ENCODE peak calls at places on chromosome 20, in nine cellular contexts. One of them, this sample, is unnamed.

GRCh38 chr20:11454966-11455799 is 462.5 kb upstream of the BTBD3 start:
- DNase-seq in stimulated activated CD4-positive, alpha-beta T cell treated with anti-CD3 and anti-CD28 coated beads, Interleukin-1b, Interleukin-23, amount 100 ng/mL, for 48 hours: no peak
- DNase-seq in A549: peak
- DNase-seq in SJSA1: peak
- DNase-seq in T-helper 9 cell: no peak
- DNase-seq in OCI-LY7: no peak
- DNase-seq in ELR: peak
- DNase-seq in T-helper 17 cell: no peak
- DNase-seq in EH: peak
- DNase-seq in this sample: no peak

GRCh38 chr20:16639027-16639941 is 66.0 kb upstream of the KIF16B start:
- DNase-seq in stimulated activated CD4-positive, alpha-beta T cell treated with anti-CD3 and anti-CD28 coated beads, Interleukin-1b, Interleukin-23, amount 100 ng/mL, for 48 hours: no peak
- DNase-seq in A549: no peak
- DNase-seq in SJSA1: no peak
- DNase-seq in T-helper 9 cell: no peak
- DNase-seq in OCI-LY7: no peak
- DNase-seq in ELR: no peak
- DNase-seq in T-helper 17 cell: no peak
- DNase-seq in EH: no peak
- DNase-seq in this sample: no peak

GRCh38 chr20:41428285-41428684 is 61.7 kb upstream of the EMILIN3 start:
- DNase-seq in stimulated activated CD4-positive, alpha-beta T cell treated with anti-CD3 and anti-CD28 coated beads, Interleukin-1b, Interleukin-23, amount 100 ng/mL, for 48 hours: peak
- DNase-seq in A549: peak
- DNase-seq in SJSA1: peak
- DNase-seq in T-helper 9 cell: no peak
- DNase-seq in OCI-LY7: no peak
- DNase-seq in ELR: peak
- DNase-seq in T-helper 17 cell: no peak
- DNase-seq in EH: peak
- DNase-seq in this sample: no peak

GRCh38 chr20:61930776-61931475 is 134.8 kb downstream of the TAF4 start:
- DNase-seq in stimulated activated CD4-positive, alpha-beta T cell treated with anti-CD3 and anti-CD28 coated beads, Interleukin-1b, Interleukin-23, amount 100 ng/mL, for 48 hours: no peak
- DNase-seq in A549: no peak
- DNase-seq in SJSA1: peak
- DNase-seq in T-helper 9 cell: no peak
- DNase-seq in OCI-LY7: no peak
- DNase-seq in ELR: no peak
- DNase-seq in T-helper 17 cell: no peak
- DNase-seq in EH: no peak
- DNase-seq in this sample: no peak

GRCh38 chr20:55052464-55052863 is 577.1 kb downstream of the DOK5 start:
- DNase-seq in stimulated activated CD4-positive, alpha-beta T cell treated with anti-CD3 and anti-CD28 coated beads, Interleukin-1b, Interleukin-23, amount 100 ng/mL, for 48 hours: no peak
- DNase-seq in A549: no peak
- DNase-seq in SJSA1: no peak
- DNase-seq in T-helper 9 cell: no peak
- DNase-seq in OCI-LY7: no peak
- DNase-seq in ELR: no peak
- DNase-seq in T-helper 17 cell: no peak
- DNase-seq in EH: no peak
- DNase-seq in this sample: no peak

GRCh38 chr20:8518878-8519277 is 386.8 kb downstream of the PLCB1 start:
- DNase-seq in stimulated activated CD4-positive, alpha-beta T cell treated with anti-CD3 and anti-CD28 coated beads, Interleukin-1b, Interleukin-23, amount 100 ng/mL, for 48 hours: no peak
- DNase-seq in A549: no peak
- DNase-seq in SJSA1: no peak
- DNase-seq in T-helper 9 cell: no peak
- DNase-seq in OCI-LY7: no peak
- DNase-seq in ELR: no peak
- DNase-seq in T-helper 17 cell: no peak
- DNase-seq in EH: no peak
- DNase-seq in this sample: no peak

GRCh38 chr20:25294459-25295385 is 46.8 kb downstream of the PYGB start:
- DNase-seq in stimulated activated CD4-positive, alpha-beta T cell treated with anti-CD3 and anti-CD28 coated beads, Interleukin-1b, Interleukin-23, amount 100 ng/mL, for 48 hours: peak
- DNase-seq in A549: peak
- DNase-seq in SJSA1: peak
- DNase-seq in T-helper 9 cell: peak
- DNase-seq in OCI-LY7: peak
- DNase-seq in ELR: peak
- DNase-seq in T-helper 17 cell: peak
- DNase-seq in EH: peak
- DNase-seq in this sample: peak

GRCh38 chr20:6044102-6044501 is 9.8 kb downstream of the LRRN4 start:
- DNase-seq in stimulated activated CD4-positive, alpha-beta T cell treated with anti-CD3 and anti-CD28 coated beads, Interleukin-1b, Interleukin-23, amount 100 ng/mL, for 48 hours: no peak
- DNase-seq in A549: peak
- DNase-seq in SJSA1: no peak
- DNase-seq in T-helper 9 cell: no peak
- DNase-seq in OCI-LY7: no peak
- DNase-seq in ELR: no peak
- DNase-seq in T-helper 17 cell: no peak
- DNase-seq in EH: no peak
- DNase-seq in this sample: no peak

GRCh38 chr20:25203891-25204320 is 8.4 kb downstream of the ENTPD6 start:
- DNase-seq in stimulated activated CD4-positive, alpha-beta T cell treated with anti-CD3 and anti-CD28 coated beads, Interleukin-1b, Interleukin-23, amount 100 ng/mL, for 48 hours: no peak
- DNase-seq in A549: no peak
- DNase-seq in SJSA1: no peak
- DNase-seq in T-helper 9 cell: no peak
- DNase-seq in OCI-LY7: no peak
- DNase-seq in ELR: no peak
- DNase-seq in T-helper 17 cell: no peak
- DNase-seq in EH: no peak
- DNase-seq in this sample: no peak

GRCh38 chr20:14963262-14963663 is 625.9 kb upstream of the FLRT3 start:
- DNase-seq in stimulated activated CD4-positive, alpha-beta T cell treated with anti-CD3 and anti-CD28 coated beads, Interleukin-1b, Interleukin-23, amount 100 ng/mL, for 48 hours: no peak
- DNase-seq in A549: peak
- DNase-seq in SJSA1: no peak
- DNase-seq in T-helper 9 cell: no peak
- DNase-seq in OCI-LY7: no peak
- DNase-seq in ELR: no peak
- DNase-seq in T-helper 17 cell: no peak
- DNase-seq in EH: peak
- DNase-seq in this sample: no peak

GRCh38 chr20:16821211-16822089 is 73.3 kb downstream of the OTOR start:
- DNase-seq in stimulated activated CD4-positive, alpha-beta T cell treated with anti-CD3 and anti-CD28 coated beads, Interleukin-1b, Interleukin-23, amount 100 ng/mL, for 48 hours: peak
- DNase-seq in A549: peak
- DNase-seq in SJSA1: no peak
- DNase-seq in T-helper 9 cell: no peak
- DNase-seq in OCI-LY7: peak
- DNase-seq in ELR: peak
- DNase-seq in T-helper 17 cell: no peak
- DNase-seq in EH: peak
- DNase-seq in this sample: no peak

GRCh38 chr20:62294516-62294915 is 8.3 kb upstream of the ADRM1 start:
- DNase-seq in stimulated activated CD4-positive, alpha-beta T cell treated with anti-CD3 and anti-CD28 coated beads, Interleukin-1b, Interleukin-23, amount 100 ng/mL, for 48 hours: no peak
- DNase-seq in A549: no peak
- DNase-seq in SJSA1: no peak
- DNase-seq in T-helper 9 cell: no peak
- DNase-seq in OCI-LY7: no peak
- DNase-seq in ELR: no peak
- DNase-seq in T-helper 17 cell: no peak
- DNase-seq in EH: no peak
- DNase-seq in this sample: no peak

GRCh38 chr20:43925786-43926185 is 11.1 kb downstream of the TOX2 start:
- DNase-seq in stimulated activated CD4-positive, alpha-beta T cell treated with anti-CD3 and anti-CD28 coated beads, Interleukin-1b, Interleukin-23, amount 100 ng/mL, for 48 hours: no peak
- DNase-seq in A549: no peak
- DNase-seq in SJSA1: peak
- DNase-seq in T-helper 9 cell: no peak
- DNase-seq in OCI-LY7: no peak
- DNase-seq in ELR: peak
- DNase-seq in T-helper 17 cell: no peak
- DNase-seq in EH: peak
- DNase-seq in this sample: no peak

GRCh38 chr20:42432485-42432884 is 757.2 kb downstream of the PTPRT start:
- DNase-seq in stimulated activated CD4-positive, alpha-beta T cell treated with anti-CD3 and anti-CD28 coated beads, Interleukin-1b, Interleukin-23, amount 100 ng/mL, for 48 hours: no peak
- DNase-seq in A549: no peak
- DNase-seq in SJSA1: no peak
- DNase-seq in T-helper 9 cell: no peak
- DNase-seq in OCI-LY7: no peak
- DNase-seq in ELR: no peak
- DNase-seq in T-helper 17 cell: no peak
- DNase-seq in EH: no peak
- DNase-seq in this sample: no peak

GRCh38 chr20:44388466-44389023 is 33.0 kb downstream of the HNF4A start:
- DNase-seq in stimulated activated CD4-positive, alpha-beta T cell treated with anti-CD3 and anti-CD28 coated beads, Interleukin-1b, Interleukin-23, amount 100 ng/mL, for 48 hours: peak
- DNase-seq in A549: peak
- DNase-seq in SJSA1: peak
- DNase-seq in T-helper 9 cell: peak
- DNase-seq in OCI-LY7: peak
- DNase-seq in ELR: peak
- DNase-seq in T-helper 17 cell: peak
- DNase-seq in EH: peak
- DNase-seq in this sample: peak

GRCh38 chr20:41476446-41476845 is 109.8 kb upstream of the EMILIN3 start:
- DNase-seq in stimulated activated CD4-positive, alpha-beta T cell treated with anti-CD3 and anti-CD28 coated beads, Interleukin-1b, Interleukin-23, amount 100 ng/mL, for 48 hours: no peak
- DNase-seq in A549: no peak
- DNase-seq in SJSA1: no peak
- DNase-seq in T-helper 9 cell: no peak
- DNase-seq in OCI-LY7: no peak
- DNase-seq in ELR: no peak
- DNase-seq in T-helper 17 cell: no peak
- DNase-seq in EH: no peak
- DNase-seq in this sample: no peak

GRCh38 chr20:34254979-34255378 is 13.8 kb downstream of the ASIP start:
- DNase-seq in stimulated activated CD4-positive, alpha-beta T cell treated with anti-CD3 and anti-CD28 coated beads, Interleukin-1b, Interleukin-23, amount 100 ng/mL, for 48 hours: no peak
- DNase-seq in A549: no peak
- DNase-seq in SJSA1: no peak
- DNase-seq in T-helper 9 cell: no peak
- DNase-seq in OCI-LY7: no peak
- DNase-seq in ELR: no peak
- DNase-seq in T-helper 17 cell: no peak
- DNase-seq in EH: no peak
- DNase-seq in this sample: no peak

GRCh38 chr20:7152071-7152470 is 384.6 kb downstream of the BMP2 start:
- DNase-seq in stimulated activated CD4-positive, alpha-beta T cell treated with anti-CD3 and anti-CD28 coated beads, Interleukin-1b, Interleukin-23, amount 100 ng/mL, for 48 hours: no peak
- DNase-seq in A549: no peak
- DNase-seq in SJSA1: no peak
- DNase-seq in T-helper 9 cell: no peak
- DNase-seq in OCI-LY7: no peak
- DNase-seq in ELR: no peak
- DNase-seq in T-helper 17 cell: no peak
- DNase-seq in EH: no peak
- DNase-seq in this sample: no peak

GRCh38 chr20:63276956-63277355 is 4.3 kb downstream of the ARFGAP1 start:
- DNase-seq in stimulated activated CD4-positive, alpha-beta T cell treated with anti-CD3 and anti-CD28 coated beads, Interleukin-1b, Interleukin-23, amount 100 ng/mL, for 48 hours: no peak
- DNase-seq in A549: no peak
- DNase-seq in SJSA1: no peak
- DNase-seq in T-helper 9 cell: no peak
- DNase-seq in OCI-LY7: no peak
- DNase-seq in ELR: no peak
- DNase-seq in T-helper 17 cell: no peak
- DNase-seq in EH: no peak
- DNase-seq in this sample: no peak

GRCh38 chr20:32110173-32110704 is 725 bp downstream of the TM9SF4 start:
- DNase-seq in stimulated activated CD4-positive, alpha-beta T cell treated with anti-CD3 and anti-CD28 coated beads, Interleukin-1b, Interleukin-23, amount 100 ng/mL, for 48 hours: no peak
- DNase-seq in A549: no peak
- DNase-seq in SJSA1: peak
- DNase-seq in T-helper 9 cell: peak
- DNase-seq in OCI-LY7: no peak
- DNase-seq in ELR: no peak
- DNase-seq in T-helper 17 cell: no peak
- DNase-seq in EH: no peak
- DNase-seq in this sample: no peak

GRCh38 chr20:51020657-51021056 is 2.2 kb downstream of the KCNG1 start:
- DNase-seq in stimulated activated CD4-positive, alpha-beta T cell treated with anti-CD3 and anti-CD28 coated beads, Interleukin-1b, Interleukin-23, amount 100 ng/mL, for 48 hours: no peak
- DNase-seq in A549: no peak
- DNase-seq in SJSA1: no peak
- DNase-seq in T-helper 9 cell: no peak
- DNase-seq in OCI-LY7: no peak
- DNase-seq in ELR: no peak
- DNase-seq in T-helper 17 cell: no peak
- DNase-seq in EH: no peak
- DNase-seq in this sample: no peak

GRCh38 chr20:6311841-6312655 is 189.2 kb upstream of the FERMT1 start:
- DNase-seq in stimulated activated CD4-positive, alpha-beta T cell treated with anti-CD3 and anti-CD28 coated beads, Interleukin-1b, Interleukin-23, amount 100 ng/mL, for 48 hours: no peak
- DNase-seq in A549: no peak
- DNase-seq in SJSA1: no peak
- DNase-seq in T-helper 9 cell: no peak
- DNase-seq in OCI-LY7: no peak
- DNase-seq in ELR: no peak
- DNase-seq in T-helper 17 cell: no peak
- DNase-seq in EH: no peak
- DNase-seq in this sample: no peak

GRCh38 chr20:4898282-4898681 is 103.0 kb downstream of the SLC23A2 start:
- DNase-seq in stimulated activated CD4-positive, alpha-beta T cell treated with anti-CD3 and anti-CD28 coated beads, Interleukin-1b, Interleukin-23, amount 100 ng/mL, for 48 hours: no peak
- DNase-seq in A549: no peak
- DNase-seq in SJSA1: no peak
- DNase-seq in T-helper 9 cell: no peak
- DNase-seq in OCI-LY7: no peak
- DNase-seq in ELR: peak
- DNase-seq in T-helper 17 cell: no peak
- DNase-seq in EH: peak
- DNase-seq in this sample: no peak

GRCh38 chr20:17431621-17432364 is 99.4 kb downstream of the BFSP1 start:
- DNase-seq in stimulated activated CD4-positive, alpha-beta T cell treated with anti-CD3 and anti-CD28 coated beads, Interleukin-1b, Interleukin-23, amount 100 ng/mL, for 48 hours: peak
- DNase-seq in A549: peak
- DNase-seq in SJSA1: no peak
- DNase-seq in T-helper 9 cell: peak
- DNase-seq in OCI-LY7: peak
- DNase-seq in ELR: peak
- DNase-seq in T-helper 17 cell: peak
- DNase-seq in EH: peak
- DNase-seq in this sample: peak

GRCh38 chr20:7971536-7972285 is 31.5 kb upstream of the HAO1 start:
- DNase-seq in stimulated activated CD4-positive, alpha-beta T cell treated with anti-CD3 and anti-CD28 coated beads, Interleukin-1b, Interleukin-23, amount 100 ng/mL, for 48 hours: no peak
- DNase-seq in A549: no peak
- DNase-seq in SJSA1: no peak
- DNase-seq in T-helper 9 cell: no peak
- DNase-seq in OCI-LY7: no peak
- DNase-seq in ELR: no peak
- DNase-seq in T-helper 17 cell: no peak
- DNase-seq in EH: peak
- DNase-seq in this sample: no peak

GRCh38 chr20:4713401-4713800 is 8.3 kb upstream of the PRND start:
- DNase-seq in stimulated activated CD4-positive, alpha-beta T cell treated with anti-CD3 and anti-CD28 coated beads, Interleukin-1b, Interleukin-23, amount 100 ng/mL, for 48 hours: no peak
- DNase-seq in A549: peak
- DNase-seq in SJSA1: no peak
- DNase-seq in T-helper 9 cell: no peak
- DNase-seq in OCI-LY7: no peak
- DNase-seq in ELR: peak
- DNase-seq in T-helper 17 cell: no peak
- DNase-seq in EH: no peak
- DNase-seq in this sample: no peak

GRCh38 chr20:44735816-44736169 is 9.9 kb upstream of the KCNK15 start:
- DNase-seq in stimulated activated CD4-positive, alpha-beta T cell treated with anti-CD3 and anti-CD28 coated beads, Interleukin-1b, Interleukin-23, amount 100 ng/mL, for 48 hours: no peak
- DNase-seq in A549: no peak
- DNase-seq in SJSA1: no peak
- DNase-seq in T-helper 9 cell: no peak
- DNase-seq in OCI-LY7: no peak
- DNase-seq in ELR: no peak
- DNase-seq in T-helper 17 cell: no peak
- DNase-seq in EH: no peak
- DNase-seq in this sample: no peak

GRCh38 chr20:50278684-50279531 is 88.3 kb downstream of the CEBPB start:
- DNase-seq in stimulated activated CD4-positive, alpha-beta T cell treated with anti-CD3 and anti-CD28 coated beads, Interleukin-1b, Interleukin-23, amount 100 ng/mL, for 48 hours: no peak
- DNase-seq in A549: peak
- DNase-seq in SJSA1: no peak
- DNase-seq in T-helper 9 cell: no peak
- DNase-seq in OCI-LY7: no peak
- DNase-seq in ELR: no peak
- DNase-seq in T-helper 17 cell: no peak
- DNase-seq in EH: peak
- DNase-seq in this sample: no peak

GRCh38 chr20:37907677-37908397 is 4.9 kb downstream of the VSTM2L start:
- DNase-seq in stimulated activated CD4-positive, alpha-beta T cell treated with anti-CD3 and anti-CD28 coated beads, Interleukin-1b, Interleukin-23, amount 100 ng/mL, for 48 hours: no peak
- DNase-seq in A549: peak
- DNase-seq in SJSA1: peak
- DNase-seq in T-helper 9 cell: no peak
- DNase-seq in OCI-LY7: no peak
- DNase-seq in ELR: peak
- DNase-seq in T-helper 17 cell: no peak
- DNase-seq in EH: peak
- DNase-seq in this sample: peak

GRCh38 chr20:4708856-4709255 is 12.9 kb upstream of the PRND start:
- DNase-seq in stimulated activated CD4-positive, alpha-beta T cell treated with anti-CD3 and anti-CD28 coated beads, Interleukin-1b, Interleukin-23, amount 100 ng/mL, for 48 hours: no peak
- DNase-seq in A549: no peak
- DNase-seq in SJSA1: no peak
- DNase-seq in T-helper 9 cell: no peak
- DNase-seq in OCI-LY7: no peak
- DNase-seq in ELR: no peak
- DNase-seq in T-helper 17 cell: no peak
- DNase-seq in EH: no peak
- DNase-seq in this sample: no peak

GRCh38 chr20:51380401-51381385 is 161.8 kb downstream of the NFATC2 start:
- DNase-seq in stimulated activated CD4-positive, alpha-beta T cell treated with anti-CD3 and anti-CD28 coated beads, Interleukin-1b, Interleukin-23, amount 100 ng/mL, for 48 hours: no peak
- DNase-seq in A549: no peak
- DNase-seq in SJSA1: no peak
- DNase-seq in T-helper 9 cell: no peak
- DNase-seq in OCI-LY7: peak
- DNase-seq in ELR: no peak
- DNase-seq in T-helper 17 cell: no peak
- DNase-seq in EH: no peak
- DNase-seq in this sample: no peak